ENCODE peak calls at places on chromosomes 1 and 21, in ten cellular contexts. V, Q, T, W, L, J, G, U, P and Z are unnamed samples.

GRCh38 chr1:6517435-6517851 is 26.0 kb upstream of the PLEKHG5 start:
- DNase-seq in V (no peak), Q (peak; percentile 43), T (no peak), W (no peak), L (no peak), J (peak; percentile 11), G (no peak), U (no peak), P (no peak), Z (no peak)

GRCh38 chr1:112335351-112335750 is 60.7 kb upstream of the CTTNBP2NL start:
- DNase-seq in V (peak; percentile 7), Q (no peak), T (no peak), W (no peak), L (no peak), J (no peak), G (no peak), U (no peak), P (peak; percentile 26), Z (no peak)

GRCh38 chr1:211606327-211606913 is 27.5 kb upstream of the SLC30A1 start:
- DNase-seq in V (no peak), Q (no peak), T (no peak), W (peak; percentile 26), L (no peak), J (no peak), G (peak; percentile 10), U (no peak), P (no peak), Z (no peak)

GRCh38 chr1:31560394-31560793 is 15.9 kb upstream of the TINAGL1 start:
- DNase-seq in V (no peak), Q (no peak), T (no peak), W (no peak), L (no peak), J (no peak), G (no peak), U (no peak), P (no peak), Z (no peak)

GRCh38 chr21:16624468-16625102 is 888.3 kb upstream of the CXADR start:
- DNase-seq in V (no peak), Q (no peak), T (no peak), W (no peak), L (no peak), J (no peak), G (no peak), U (peak; percentile 12), P (no peak), Z (no peak)

GRCh38 chr1:212402876-212403275 is 11.8 kb downstream of the PACC1 start:
- DNase-seq in V (no peak), Q (no peak), T (no peak), W (no peak), L (no peak), J (no peak), G (no peak), U (no peak), P (no peak), Z (no peak)

GRCh38 chr1:46772571-46772970 is 26.3 kb upstream of the CYP4B1 start:
- DNase-seq in V (no peak), Q (no peak), T (no peak), W (no peak), L (no peak), J (no peak), G (no peak), U (no peak), P (no peak), Z (no peak)

GRCh38 chr1:31788825-31789256 is 24.7 kb upstream of the ADGRB2 start:
- DNase-seq in V (peak; percentile 76), Q (no peak), T (peak; percentile 57), W (no peak), L (peak; percentile 84), J (no peak), G (no peak), U (no peak), P (no peak), Z (no peak)

GRCh38 chr1:204584699-204585372 is 68.6 kb downstream of the MDM4 start:
- DNase-seq in V (no peak), Q (no peak), T (no peak), W (no peak), L (no peak), J (no peak), G (peak; percentile 41), U (peak; percentile 56), P (no peak), Z (no peak)

GRCh38 chr1:213284626-213285025 is 233.6 kb downstream of the RPS6KC1 start:
- DNase-seq in V (no peak), Q (no peak), T (peak; percentile 6), W (no peak), L (peak; percentile 10), J (no peak), G (no peak), U (no peak), P (no peak), Z (no peak)

GRCh38 chr21:29299046-29299905 is 554 bp downstream of the BACH1 start:
- DNase-seq in V (peak; percentile 37), Q (peak; percentile 81), T (no peak), W (peak; percentile 79), L (peak; percentile 60), J (peak; percentile 81), G (peak; percentile 63), U (peak; percentile 73), P (no peak), Z (peak; percentile 70)

GRCh38 chr1:47508900-47509488 is 71.2 kb downstream of the FOXD2 start:
- DNase-seq in V (no peak), Q (no peak), T (no peak), W (peak; percentile 7), L (no peak), J (no peak), G (no peak), U (peak; percentile 37), P (no peak), Z (no peak)

GRCh38 chr1:156896490-156897033 is 3.0 kb downstream of the PEAR1 start:
- DNase-seq in V (no peak), Q (peak; percentile 45), T (peak; percentile 91), W (no peak), L (peak; percentile 84), J (peak; percentile 62), G (no peak), U (peak; percentile 44), P (peak; percentile 55), Z (no peak)

GRCh38 chr1:8395433-8395866 is 77.5 kb downstream of the SLC45A1 start:
- DNase-seq in V (no peak), Q (no peak), T (no peak), W (no peak), L (no peak), J (no peak), G (peak; percentile 45), U (no peak), P (no peak), Z (no peak)

GRCh38 chr1:54575161-54575560 is 27.1 kb downstream of the ACOT11 start:
- DNase-seq in V (no peak), Q (no peak), T (no peak), W (no peak), L (no peak), J (peak; percentile 15), G (no peak), U (no peak), P (no peak), Z (no peak)

GRCh38 chr1:191290441-191290840 is 812.8 kb upstream of the BRINP3 start:
- DNase-seq in V (no peak), Q (no peak), T (no peak), W (no peak), L (no peak), J (no peak), G (no peak), U (no peak), P (no peak), Z (no peak)

GRCh38 chr21:45331521-45332257 is 44.0 kb upstream of the POFUT2 start:
- DNase-seq in V (no peak), Q (no peak), T (no peak), W (no peak), L (no peak), J (peak; percentile 54), G (no peak), U (peak; percentile 23), P (no peak), Z (peak; percentile 28)

GRCh38 chr21:42061866-42062542 is 9.1 kb upstream of the UMODL1 start:
- DNase-seq in V (no peak), Q (no peak), T (no peak), W (peak; percentile 74), L (no peak), J (no peak), G (peak; percentile 86), U (no peak), P (no peak), Z (no peak)

GRCh38 chr1:184283999-184284398 is 102.8 kb upstream of the C1orf21 start:
- DNase-seq in V (peak; percentile 6), Q (no peak), T (no peak), W (no peak), L (peak; percentile 75), J (no peak), G (no peak), U (no peak), P (no peak), Z (no peak)

GRCh38 chr1:205187420-205187819 is 24.1 kb downstream of the DSTYK start:
- DNase-seq in V (no peak), Q (no peak), T (no peak), W (no peak), L (no peak), J (no peak), G (no peak), U (no peak), P (no peak), Z (no peak)

GRCh38 chr1:51960262-51960661 is 30.2 kb downstream of the RAB3B start:
- DNase-seq in V (no peak), Q (no peak), T (no peak), W (no peak), L (no peak), J (no peak), G (no peak), U (no peak), P (no peak), Z (no peak)

GRCh38 chr1:43858324-43858723 is 75.3 kb upstream of the ARTN start:
- DNase-seq in V (peak; percentile 65), Q (peak; percentile 61), T (peak; percentile 68), W (no peak), L (peak; percentile 98), J (no peak), G (no peak), U (peak; percentile 79), P (peak; percentile 89), Z (peak; percentile 74)

GRCh38 chr1:14706656-14707055 is 108.2 kb downstream of the KAZN start:
- DNase-seq in V (no peak), Q (no peak), T (no peak), W (no peak), L (no peak), J (no peak), G (no peak), U (no peak), P (no peak), Z (no peak)

GRCh38 chr1:89821322-89822108 is 683 bp downstream of the LRRC8D start:
- DNase-seq in V (peak; percentile 24), Q (peak; percentile 78), T (no peak), W (peak; percentile 74), L (peak; percentile 34), J (peak; percentile 77), G (peak; percentile 61), U (peak; percentile 78), P (no peak), Z (peak; percentile 93)

GRCh38 chr1:26733982-26734381 is 38.2 kb downstream of the ARID1A start:
- DNase-seq in V (no peak), Q (no peak), T (peak; percentile 79), W (peak; percentile 19), L (peak; percentile 92), J (no peak), G (peak; percentile 43), U (no peak), P (no peak), Z (no peak)

GRCh38 chr1:93579891-93580290 is 101.7 kb downstream of the BCAR3 start:
- DNase-seq in V (no peak), Q (peak; percentile 54), T (no peak), W (no peak), L (peak; percentile 89), J (no peak), G (no peak), U (no peak), P (peak; percentile 50), Z (no peak)

GRCh38 chr1:36352141-36352909 is 28.9 kb upstream of the EVA1B start:
- DNase-seq in V (no peak), Q (no peak), T (no peak), W (no peak), L (peak; percentile 62), J (peak; percentile 12), G (no peak), U (no peak), P (no peak), Z (no peak)

GRCh38 chr1:228007054-228007800 is 429 bp downstream of the WNT3A start:
- DNase-seq in V (no peak), Q (no peak), T (no peak), W (no peak), L (peak; percentile 12), J (no peak), G (no peak), U (no peak), P (no peak), Z (no peak)